ENCODE peak calls at places on chromosomes 6 and 20, in six cellular contexts. A is CD8-positive, alpha-beta T cell; M is caudate nucleus; H is LoVo; B is non-pigmented ciliary epithelial cell; D is AG04449. X is an unnamed sample.

GRCh38 chr6:108578595-108579038 is 17.9 kb downstream of the FOXO3 start:
- DNase-seq in A (no peak), M (no peak), H (no peak), B (no peak), D (no peak), X (no peak)

GRCh38 chr20:43538855-43539700 is 19.7 kb upstream of the SGK2 start:
- DNase-seq in A (no peak), M (no peak), H (no peak), B (no peak), D (no peak), X (no peak)

GRCh38 chr6:106253731-106254130 is 71.8 kb downstream of the ATG5 start:
- DNase-seq in A (no peak), M (no peak), H (no peak), B (no peak), D (no peak), X (no peak)

GRCh38 chr20:63790572-63791168 is 40.4 kb downstream of the ZBTB46 start:
- DNase-seq in A (no peak), M (no peak), H (no peak), B (no peak), D (no peak), X (no peak)

GRCh38 chr6:160348552-160349441 is 619 bp downstream of the SLC22A3 start:
- DNase-seq in A (no peak), M (no peak), H (peak), B (no peak), D (no peak), X (no peak)

GRCh38 chr6:52969297-52969696 is 25.8 kb downstream of the GSTA4 start:
- DNase-seq in A (no peak), M (no peak), H (no peak), B (no peak), D (no peak), X (no peak)

GRCh38 chr20:33787253-33787891 is 23.8 kb upstream of the CHMP4B start:
- DNase-seq in A (no peak), M (no peak), H (no peak), B (no peak), D (no peak), X (no peak)

GRCh38 chr6:39102024-39102820 is 12.8 kb downstream of the SAYSD1 start:
- DNase-seq in A (no peak), M (no peak), H (no peak), B (no peak), D (peak), X (no peak)

GRCh38 chr20:38951611-38952010 is 10.5 kb upstream of the DHX35 start:
- DNase-seq in A (no peak), M (no peak), H (no peak), B (no peak), D (no peak), X (no peak)

GRCh38 chr6:108168026-108168463 is 2.2 kb downstream of the NR2E1 start:
- DNase-seq in A (no peak), M (no peak), H (no peak), B (no peak), D (no peak), X (no peak)

GRCh38 chr6:107275330-107275865 is 160.1 kb upstream of the BEND3 start:
- DNase-seq in A (no peak), M (no peak), H (no peak), B (no peak), D (no peak), X (no peak)

X was measured in nucleus accumbens.